ENCODE peak calls at places on chromosomes 11 and 22, in ten cellular contexts. S, Z, E, N, P, W, G, R, B and F are unnamed samples.

GRCh38 chr11:82494988-82495432 is 238.7 kb downstream of the FAM181B start:
- DNase-seq in S (no peak), Z (no peak), E (peak), N (no peak), P (peak), W (no peak), G (no peak), R (no peak), B (no peak), F (no peak)

GRCh38 chr11:94880216-94880615 is 93.1 kb downstream of the CWC15 start:
- DNase-seq in S (peak), Z (no peak), E (no peak), N (no peak), P (no peak), W (no peak), G (no peak), R (no peak), B (peak), F (no peak)

GRCh38 chr11:11436715-11437313 is 83.8 kb upstream of the CSNK2A3 start:
- DNase-seq in S (no peak), Z (no peak), E (no peak), N (no peak), P (no peak), W (no peak), G (no peak), R (no peak), B (no peak), F (no peak)

GRCh38 chr11:124886476-124886875 is 11.2 kb downstream of the ROBO4 start:
- DNase-seq in S (no peak), Z (no peak), E (no peak), N (peak), P (no peak), W (no peak), G (no peak), R (no peak), B (no peak), F (no peak)

GRCh38 chr22:27639180-27640086 is 162.1 kb downstream of the MN1 start:
- DNase-seq in S (no peak), Z (no peak), E (no peak), N (no peak), P (no peak), W (no peak), G (peak), R (no peak), B (no peak), F (no peak)

GRCh38 chr22:43516386-43516785 is 104.6 kb downstream of the MPPED1 start:
- DNase-seq in S (no peak), Z (no peak), E (no peak), N (no peak), P (no peak), W (no peak), G (no peak), R (no peak), B (no peak), F (no peak)

GRCh38 chr11:8296203-8296602 is 32.5 kb upstream of the LMO1 start:
- DNase-seq in S (no peak), Z (no peak), E (peak), N (no peak), P (no peak), W (no peak), G (no peak), R (no peak), B (no peak), F (no peak)

GRCh38 chr11:129998107-129998506 is 4.5 kb downstream of the PRDM10 start:
- DNase-seq in S (no peak), Z (no peak), E (no peak), N (no peak), P (no peak), W (no peak), G (no peak), R (no peak), B (no peak), F (no peak)